ENCODE peak calls at places on chromosomes 6 and 20, in four cellular contexts. T, E, Y and V are unnamed samples.

GRCh38 chr20:20710847-20711315 is 1.6 kb downstream of the RALGAPA2 start:
- DNase-seq in T (no peak), E (no peak), Y (no peak), V (no peak)

GRCh38 chr6:90703383-90703782 is 116.5 kb upstream of the MAP3K7 start:
- DNase-seq in T (no peak), E (no peak), Y (no peak), V (no peak)

GRCh38 chr6:18703546-18703945 is 316.4 kb downstream of the RNF144B start:
- DNase-seq in T (no peak), E (no peak), Y (no peak), V (no peak)

GRCh38 chr6:56370127-56370540 is 122.8 kb upstream of the COL21A1 start:
- DNase-seq in T (peak; percentile 76), E (no peak), Y (peak; percentile 13), V (peak; percentile 49)

GRCh38 chr20:1555952-1556351 is 1.6 kb downstream of the SIRPD start:
- DNase-seq in T (no peak), E (no peak), Y (no peak), V (no peak)

GRCh38 chr6:9463311-9463710 is 951.6 kb downstream of the TFAP2A start:
- DNase-seq in T (no peak), E (no peak), Y (no peak), V (peak; percentile 39)

GRCh38 chr6:167495506-167496391 is 170.9 kb downstream of the TTLL2 start:
- DNase-seq in T (no peak), E (no peak), Y (no peak), V (no peak)

GRCh38 chr6:140537211-140537610 is 1162.8 kb upstream of the CITED2 start:
- DNase-seq in T (no peak), E (no peak), Y (no peak), V (no peak)

GRCh38 chr6:57257911-57258541 is 35.9 kb upstream of the RAB23 start:
- DNase-seq in T (no peak), E (no peak), Y (no peak), V (no peak)

GRCh38 chr6:153162172-153162571 is 31.1 kb upstream of the RGS17 start:
- DNase-seq in T (no peak), E (no peak), Y (no peak), V (no peak)

GRCh38 chr6:50390416-50390815 is 322.9 kb upstream of the TFAP2D start:
- DNase-seq in T (no peak), E (no peak), Y (no peak), V (no peak)

GRCh38 chr6:143060806-143061596 is at the start of gene AIG1:
- DNase-seq in T (peak; percentile 47), E (no peak), Y (no peak), V (no peak)

GRCh38 chr6:48611332-48611731 is 500.3 kb upstream of the PTCHD4 start:
- DNase-seq in T (no peak), E (no peak), Y (no peak), V (no peak)

GRCh38 chr20:63087872-63088680 is 81.3 kb upstream of the BHLHE23 start:
- DNase-seq in T (no peak), E (no peak), Y (no peak), V (no peak)

GRCh38 chr20:2699775-2700413 is 7.3 kb downstream of the EBF4 start:
- DNase-seq in T (no peak), E (no peak), Y (no peak), V (no peak)

GRCh38 chr6:127079681-127080080 is 38.8 kb upstream of the RSPO3 start:
- DNase-seq in T (no peak), E (no peak), Y (no peak), V (no peak)

DNA sequence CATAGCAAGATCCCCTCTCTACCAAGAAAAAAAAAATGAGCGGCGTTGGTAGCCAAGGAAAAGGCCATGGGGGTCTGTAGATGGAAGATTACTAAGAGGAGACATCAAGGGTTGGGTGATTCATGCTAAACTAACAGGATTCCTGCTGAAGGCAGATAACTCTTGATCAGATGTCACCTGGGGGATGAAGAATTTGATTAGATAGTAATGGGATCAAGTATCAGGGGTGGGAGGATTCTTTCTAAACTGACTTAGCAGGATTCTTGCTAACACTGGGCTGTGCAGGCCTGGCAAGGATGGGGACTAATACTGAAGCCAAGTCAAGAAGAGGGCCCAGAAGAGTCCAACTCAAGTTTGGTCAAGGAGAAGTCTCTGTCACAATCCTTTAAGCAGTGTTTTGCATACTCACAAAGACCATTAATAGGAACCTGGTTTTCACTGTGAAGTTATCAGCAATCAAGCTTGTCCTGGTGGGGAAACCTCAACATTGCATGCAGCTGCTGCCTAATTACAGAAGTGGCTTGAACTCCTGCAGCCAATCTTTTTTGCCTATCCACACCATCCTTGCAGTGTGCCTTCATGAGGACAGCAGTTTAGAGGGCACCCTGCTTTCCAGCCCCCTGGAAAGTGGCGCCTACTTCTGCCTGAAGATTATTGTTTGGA is 61.3 kb downstream of the ANKRD6 start:
- DNase-seq in T (no peak), E (no peak), Y (no peak), V (no peak)
- TF ChIP-seq JUND in T (no peak), E (no peak), Y (no peak), V (no peak)

GRCh38 chr6:70423189-70424133 is 10.2 kb downstream of the FAM135A start:
- DNase-seq in T (no peak), E (no peak), Y (no peak), V (no peak)
- TF ChIP-seq JUND in T (no peak), E (no peak), Y (no peak), V (no peak)

GRCh38 chr6:102195311-102195710 is 801.8 kb downstream of the GRIK2 start:
- DNase-seq in T (no peak), E (no peak), Y (no peak), V (no peak)

GRCh38 chr6:102197211-102197610 is 803.7 kb downstream of the GRIK2 start:
- DNase-seq in T (no peak), E (no peak), Y (no peak), V (peak; percentile 5)
- TF ChIP-seq JUND in T (no peak), E (no peak), Y (no peak), V (no peak)

GRCh38 chr20:35341366-35342028 is 49.3 kb upstream of the FAM83C start:
- DNase-seq in T (no peak), E (no peak), Y (no peak), V (no peak)

GRCh38 chr20:35334511-35335101 is 42.4 kb upstream of the FAM83C start:
- DNase-seq in T (no peak), E (no peak), Y (no peak), V (no peak)

GRCh38 chr20:35340436-35340835 is 48.2 kb upstream of the FAM83C start:
- DNase-seq in T (no peak), E (no peak), Y (no peak), V (no peak)

GRCh38 chr20:35342154-35342769 is 50.0 kb upstream of the FAM83C start:
- DNase-seq in T (no peak), E (no peak), Y (no peak), V (peak; percentile 44)

DNA sequence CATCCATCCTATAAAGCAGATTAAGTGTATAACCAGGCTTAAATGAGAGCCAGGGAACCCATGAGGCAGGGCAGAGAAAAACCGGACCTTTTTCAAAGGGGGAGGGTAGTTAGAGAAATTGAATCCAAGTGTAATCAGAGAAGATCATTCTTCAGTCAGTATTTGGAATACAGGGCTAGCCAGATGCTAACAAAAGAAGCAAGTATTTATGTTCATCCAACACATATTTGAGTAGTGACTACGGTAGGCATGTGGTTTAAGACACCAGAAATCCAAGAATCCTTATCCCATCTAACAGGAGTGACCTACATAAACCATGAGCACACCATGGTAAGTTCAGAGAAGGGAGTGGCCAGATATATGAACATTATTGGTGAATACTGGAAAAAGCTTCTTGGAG is 46.8 kb upstream of the FAM83C start:
- DNase-seq in T (no peak), E (no peak), Y (no peak), V (no peak)
- TF ChIP-seq JUND in T (no peak), E (no peak), Y (no peak), V (no peak)

GRCh38 chr6:1594495-1595200 is 15.1 kb upstream of the FOXC1 start:
- DNase-seq in T (no peak), E (no peak), Y (no peak), V (no peak)
- TF ChIP-seq JUND in T (no peak), E (no peak), Y (no peak), V (no peak)

DNA sequence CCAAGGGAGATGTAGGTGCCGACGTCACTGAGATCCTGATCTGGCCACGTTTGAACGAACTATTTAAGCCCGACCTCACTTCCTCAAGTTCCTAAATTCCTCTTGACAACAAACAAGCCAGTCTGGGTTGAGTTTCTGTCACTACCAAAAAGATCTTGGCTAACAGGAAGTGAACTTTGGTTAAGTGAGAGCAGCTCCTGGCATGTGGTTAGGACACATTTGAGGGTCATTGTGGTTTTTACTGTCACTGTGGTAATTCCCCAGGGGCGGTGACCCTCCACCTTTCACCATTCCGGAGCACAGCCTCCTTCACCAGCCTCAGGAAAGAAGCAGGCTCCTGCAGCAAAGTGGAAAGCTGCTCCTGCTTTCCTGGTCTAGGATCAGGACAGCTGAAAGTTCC is 43.1 kb upstream of the ZNF831 start:
- DNase-seq in T (no peak), E (no peak), Y (no peak), V (no peak)
- TF ChIP-seq JUND in T (no peak), E (no peak), Y (no peak), V (no peak)

GRCh38 chr20:17869295-17869994 is 99.1 kb downstream of the SNX5 start:
- DNase-seq in T (no peak), E (no peak), Y (no peak), V (no peak)

GRCh38 chr20:17868146-17868545 is 100.4 kb downstream of the SNX5 start:
- DNase-seq in T (no peak), E (no peak), Y (no peak), V (no peak)

GRCh38 chr20:17870063-17870740 is 98.4 kb downstream of the SNX5 start:
- DNase-seq in T (no peak), E (no peak), Y (no peak), V (no peak)

GRCh38 chr20:17867546-17867945 is 101.0 kb downstream of the SNX5 start:
- DNase-seq in T (no peak), E (no peak), Y (no peak), V (no peak)

DNA sequence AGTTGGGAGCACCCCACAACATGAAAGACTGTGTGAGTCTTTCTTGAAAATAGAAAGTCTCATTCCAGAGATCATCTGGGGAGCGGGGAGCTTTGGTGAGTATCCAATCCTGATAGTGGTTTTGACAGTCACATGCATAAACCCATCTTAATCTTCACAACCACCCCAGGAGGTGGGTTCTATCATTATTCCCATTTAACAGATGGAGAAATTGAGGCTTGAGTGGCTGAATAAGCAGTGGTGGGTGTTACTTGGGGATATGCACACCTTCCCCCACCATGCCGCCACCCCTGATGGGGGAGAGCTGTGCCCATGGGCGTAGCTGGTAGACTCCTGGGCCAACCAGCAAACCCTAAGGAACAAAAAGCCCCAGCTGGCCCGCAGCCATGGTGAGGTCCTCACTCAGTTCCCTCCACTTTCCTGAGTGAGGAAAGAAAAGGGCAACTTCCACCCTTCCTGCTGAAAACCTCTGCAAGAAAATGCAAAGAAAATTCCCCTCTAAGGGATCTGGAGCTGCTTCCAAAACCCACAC is 99.8 kb downstream of the SNX5 start:
- DNase-seq in T (no peak), E (no peak), Y (no peak), V (no peak)
- TF ChIP-seq JUND in T (no peak), E (no peak), Y (no peak), V (no peak)